ENCODE peak calls at places on chromosomes 2 and 18, in four cellular contexts. One of them, this sample, is unnamed.

GRCh38 chr2:130911482-130911881 is 74.8 kb downstream of the ARHGEF4 start:
- DNase-seq in mucosa of descending colon: no peak
- DNase-seq in right cardiac atrium: no peak
- DNase-seq in astrocyte of the cerebellum: no peak
- DNase-seq in this sample: no peak

GRCh38 chr2:212931271-212931670 is 220.1 kb downstream of the IKZF2 start:
- DNase-seq in astrocyte of the cerebellum: no peak
- DNase-seq in mucosa of descending colon: no peak
- DNase-seq in right cardiac atrium: no peak
- DNase-seq in this sample: no peak

GRCh38 chr2:137056704-137057103 is 291.4 kb downstream of the THSD7B start:
- DNase-seq in mucosa of descending colon: no peak
- DNase-seq in astrocyte of the cerebellum: no peak
- DNase-seq in right cardiac atrium: no peak
- DNase-seq in this sample: no peak

GRCh38 chr2:7658486-7658885 is 741.3 kb downstream of the RNF144A start:
- DNase-seq in right cardiac atrium: no peak
- DNase-seq in astrocyte of the cerebellum: no peak
- DNase-seq in mucosa of descending colon: no peak
- DNase-seq in this sample: no peak

GRCh38 chr18:29753379-29753778 is 1289.2 kb downstream of the DSC3 start:
- DNase-seq in astrocyte of the cerebellum: peak
- DNase-seq in right cardiac atrium: no peak
- DNase-seq in mucosa of descending colon: no peak
- DNase-seq in this sample: no peak

GRCh38 chr2:12796617-12797016 is 79.9 kb downstream of the TRIB2 start:
- DNase-seq in mucosa of descending colon: no peak
- DNase-seq in right cardiac atrium: peak
- DNase-seq in astrocyte of the cerebellum: peak
- DNase-seq in this sample: no peak

GRCh38 chr18:25927830-25928229 is 162.6 kb downstream of the SS18 start:
- DNase-seq in astrocyte of the cerebellum: no peak
- DNase-seq in mucosa of descending colon: no peak
- DNase-seq in right cardiac atrium: no peak
- DNase-seq in this sample: no peak

GRCh38 chr18:9366126-9366714 is 31.6 kb downstream of the TWSG1 start:
- DNase-seq in astrocyte of the cerebellum: peak
- DNase-seq in right cardiac atrium: no peak
- DNase-seq in mucosa of descending colon: no peak
- DNase-seq in this sample: peak

GRCh38 chr2:75560768-75561565 is at the start of gene EVA1A:
- DNase-seq in right cardiac atrium: peak
- DNase-seq in astrocyte of the cerebellum: peak
- DNase-seq in mucosa of descending colon: peak
- DNase-seq in this sample: peak

This sample was measured in transverse colon.